ENCODE peak calls at places on chromosome 16, in eight cellular contexts. One of them, this sample, is unnamed.
A peak's percentile ranks its signal among the peaks of the same experiment; 100 is the strongest.

GRCh38 chr16:10202650-10203049 is 20.4 kb upstream of the GRIN2A start:
- DNase-seq in esophagus squamous epithelium: no peak
- DNase-seq in stomach: no peak
- DNase-seq in body of pancreas: no peak
- DNase-seq in A549: no peak
- DNase-seq in ovary: no peak
- DNase-seq in GM12891: no peak
- DNase-seq in heart left ventricle: no peak
- DNase-seq in this sample: no peak

GRCh38 chr16:13391337-13391736 is 489.9 kb downstream of the SHISA9 start:
- DNase-seq in esophagus squamous epithelium: no peak
- DNase-seq in stomach: no peak
- DNase-seq in body of pancreas: no peak
- DNase-seq in A549: no peak
- DNase-seq in ovary: no peak
- DNase-seq in GM12891: no peak
- DNase-seq in heart left ventricle: no peak
- DNase-seq in this sample: no peak

GRCh38 chr16:17723735-17724134 is 253.0 kb upstream of the XYLT1 start:
- DNase-seq in esophagus squamous epithelium: no peak
- DNase-seq in stomach: no peak
- DNase-seq in body of pancreas: no peak
- DNase-seq in A549: no peak
- DNase-seq in ovary: no peak
- DNase-seq in GM12891: no peak
- DNase-seq in heart left ventricle: no peak
- DNase-seq in this sample: no peak

GRCh38 chr16:6643083-6643686 is 689.5 kb upstream of the RBFOX1 start:
- DNase-seq in esophagus squamous epithelium: no peak
- DNase-seq in stomach: peak; percentile 47
- DNase-seq in body of pancreas: peak; percentile 60
- DNase-seq in A549: peak; percentile 2
- DNase-seq in ovary: peak; percentile 18
- DNase-seq in GM12891: no peak
- DNase-seq in heart left ventricle: no peak
- DNase-seq in this sample: no peak

GRCh38 chr16:65909310-65910050 is 457.0 kb upstream of the CDH5 start:
- DNase-seq in esophagus squamous epithelium: no peak
- DNase-seq in stomach: no peak
- DNase-seq in body of pancreas: no peak
- DNase-seq in A549: no peak
- DNase-seq in ovary: no peak
- DNase-seq in GM12891: no peak
- DNase-seq in heart left ventricle: no peak
- DNase-seq in this sample: no peak

GRCh38 chr16:86516618-86517003 is 6.3 kb downstream of the FOXF1 start:
- DNase-seq in esophagus squamous epithelium: no peak
- DNase-seq in stomach: no peak
- DNase-seq in body of pancreas: no peak
- DNase-seq in A549: no peak
- DNase-seq in ovary: no peak
- DNase-seq in GM12891: no peak
- DNase-seq in heart left ventricle: peak; percentile 58
- DNase-seq in this sample: no peak

GRCh38 chr16:973366-973765 is 2.6 kb upstream of the LMF1 start:
- DNase-seq in esophagus squamous epithelium: no peak
- DNase-seq in stomach: no peak
- DNase-seq in body of pancreas: no peak
- DNase-seq in A549: no peak
- DNase-seq in ovary: no peak
- DNase-seq in GM12891: no peak
- DNase-seq in heart left ventricle: no peak
- DNase-seq in this sample: no peak

GRCh38 chr16:10895053-10895946 is 18.3 kb downstream of the CIITA start:
- DNase-seq in esophagus squamous epithelium: no peak
- DNase-seq in stomach: no peak
- DNase-seq in body of pancreas: peak; percentile 28
- DNase-seq in A549: peak; percentile 29
- DNase-seq in ovary: peak; percentile 62
- DNase-seq in GM12891: no peak
- DNase-seq in heart left ventricle: no peak
- DNase-seq in this sample: no peak

GRCh38 chr16:11546522-11547485 is 39.9 kb downstream of the LITAF start:
- DNase-seq in esophagus squamous epithelium: no peak
- DNase-seq in stomach: no peak
- DNase-seq in body of pancreas: no peak
- DNase-seq in A549: no peak
- DNase-seq in ovary: no peak
- DNase-seq in GM12891: no peak
- DNase-seq in heart left ventricle: no peak
- DNase-seq in this sample: no peak

GRCh38 chr16:54931041-54931756 is 534 bp downstream of the IRX5 start:
- DNase-seq in esophagus squamous epithelium: no peak
- DNase-seq in stomach: no peak
- DNase-seq in body of pancreas: peak; percentile 30
- DNase-seq in A549: peak; percentile 20
- DNase-seq in ovary: peak; percentile 55
- DNase-seq in GM12891: no peak
- DNase-seq in heart left ventricle: peak; percentile 68
- DNase-seq in this sample: peak; percentile 65

GRCh38 chr16:24520983-24521382 is 18.4 kb upstream of the RBBP6 start:
- DNase-seq in esophagus squamous epithelium: no peak
- DNase-seq in stomach: no peak
- DNase-seq in body of pancreas: no peak
- DNase-seq in A549: no peak
- DNase-seq in ovary: no peak
- DNase-seq in GM12891: no peak
- DNase-seq in heart left ventricle: no peak
- DNase-seq in this sample: no peak

GRCh38 chr16:27273670-27274522 is 5.3 kb upstream of the NSMCE1 start:
- DNase-seq in esophagus squamous epithelium: no peak
- DNase-seq in stomach: no peak
- DNase-seq in body of pancreas: no peak
- DNase-seq in A549: peak; percentile 71
- DNase-seq in ovary: no peak
- DNase-seq in GM12891: no peak
- DNase-seq in heart left ventricle: no peak
- DNase-seq in this sample: no peak

DNA sequence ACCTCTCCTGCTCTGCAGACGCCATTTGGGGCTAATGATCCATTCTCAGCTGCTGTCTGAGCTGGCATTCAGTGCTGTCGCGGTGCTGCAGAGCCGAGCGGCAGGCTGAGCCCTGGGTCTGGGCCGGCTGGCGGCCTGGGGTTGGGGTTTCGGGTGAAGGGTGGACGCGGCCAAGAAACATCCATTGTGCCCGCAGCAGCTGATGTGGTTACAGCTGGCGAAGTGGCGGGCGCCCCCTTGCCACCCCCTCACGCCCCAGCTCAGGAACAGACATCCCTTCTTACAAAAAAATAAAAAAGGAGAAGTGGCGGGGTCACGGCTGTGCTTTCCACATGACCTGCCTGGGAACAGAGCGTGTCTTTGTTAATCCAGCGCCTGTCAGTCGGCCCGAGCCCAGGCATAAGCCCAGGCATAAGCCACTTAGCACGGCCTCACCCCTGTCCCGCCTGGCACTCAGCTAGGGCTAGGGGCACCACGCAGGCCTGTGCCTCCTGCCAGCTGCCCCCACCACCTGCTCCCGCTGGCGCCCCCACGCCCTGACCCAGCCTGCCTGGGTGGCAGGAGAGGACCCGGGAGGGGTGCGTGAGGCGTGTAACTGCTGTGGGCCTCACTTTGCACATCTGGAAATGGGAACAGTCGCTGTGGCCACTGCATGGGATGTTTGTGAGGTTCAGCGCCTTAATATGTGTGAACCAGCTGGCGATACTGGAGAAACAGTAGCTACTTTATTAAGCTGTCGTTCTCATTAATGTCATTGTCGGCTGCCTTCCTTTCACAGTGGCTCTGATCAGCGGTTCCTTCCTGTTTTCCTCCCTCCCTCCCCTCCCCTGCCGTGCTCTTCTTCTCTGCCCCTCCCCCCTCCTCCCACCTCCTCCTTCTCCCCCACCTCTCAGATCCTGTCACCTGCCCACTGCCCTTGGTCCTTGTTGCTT is 197.7 kb upstream of the CIBAR2 start:
- DNase-seq in esophagus squamous epithelium: no peak
- DNase-seq in stomach: no peak
- DNase-seq in body of pancreas: peak; percentile 50
- DNase-seq in A549: no peak
- DNase-seq in ovary: no peak
- DNase-seq in GM12891: no peak
- DNase-seq in heart left ventricle: peak; percentile 75
- DNase-seq in this sample: no peak
- TF ChIP-seq POLR2A in esophagus squamous epithelium: no peak
- TF ChIP-seq POLR2A in stomach: no peak
- TF ChIP-seq POLR2A in body of pancreas: peak; percentile 23
- TF ChIP-seq POLR2A in A549: no peak
- TF ChIP-seq POLR2A in ovary: no peak
- TF ChIP-seq POLR2A in GM12891: no peak
- TF ChIP-seq POLR2A in heart left ventricle: no peak
- TF ChIP-seq POLR2A in this sample: no peak

GRCh38 chr16:70685061-70685937 is 554 bp downstream of the MTSS2 start:
- DNase-seq in esophagus squamous epithelium: no peak
- DNase-seq in stomach: no peak
- DNase-seq in body of pancreas: peak; percentile 36
- DNase-seq in A549: no peak
- DNase-seq in ovary: peak; percentile 61
- DNase-seq in GM12891: peak; percentile 73
- DNase-seq in heart left ventricle: peak; percentile 63
- DNase-seq in this sample: no peak
- TF ChIP-seq POLR2A in esophagus squamous epithelium: no peak
- TF ChIP-seq POLR2A in stomach: no peak
- TF ChIP-seq POLR2A in body of pancreas: no peak
- TF ChIP-seq POLR2A in A549: no peak
- TF ChIP-seq POLR2A in ovary: no peak
- TF ChIP-seq POLR2A in GM12891: no peak
- TF ChIP-seq POLR2A in heart left ventricle: no peak
- TF ChIP-seq POLR2A in this sample: no peak

DNA sequence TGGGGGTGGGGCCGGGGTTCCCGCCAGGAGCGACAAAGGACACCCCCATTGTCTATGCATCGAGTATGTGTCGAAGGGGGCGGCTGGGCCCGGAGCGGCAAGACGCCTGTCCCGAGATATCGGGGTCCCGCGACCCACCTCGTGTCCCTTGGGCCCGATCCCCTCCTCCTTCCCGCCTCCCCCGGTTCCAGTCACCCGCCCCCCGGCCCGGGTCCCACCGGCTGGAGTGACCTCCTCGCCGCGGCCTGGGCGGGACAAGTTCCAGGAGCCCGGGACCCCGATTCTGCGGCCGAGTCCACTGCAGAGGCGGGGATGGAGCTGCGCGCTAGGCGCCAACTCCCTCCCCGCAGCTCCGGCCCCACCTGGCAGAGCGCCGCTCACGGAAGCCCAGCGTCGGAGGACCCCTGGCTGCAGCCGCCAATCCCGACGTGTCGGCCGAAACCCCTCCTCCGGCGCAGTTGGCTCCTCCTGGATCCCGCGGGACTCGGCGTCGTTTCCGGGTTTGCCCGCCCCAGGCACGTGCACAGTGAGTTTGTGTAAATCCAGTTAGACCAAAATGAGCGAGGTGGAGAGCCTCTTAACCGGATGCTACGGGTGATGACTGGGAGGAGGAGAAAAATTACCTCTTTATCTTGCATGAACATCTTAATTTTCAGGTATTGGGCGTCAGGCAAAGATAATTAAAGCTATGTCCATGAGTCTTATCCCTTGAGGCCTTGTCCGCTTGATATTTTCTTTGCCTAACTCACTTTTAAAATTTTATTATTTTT is at the start of gene NMRAL1:
- DNase-seq in esophagus squamous epithelium: peak; percentile 48
- DNase-seq in stomach: peak; percentile 92
- DNase-seq in body of pancreas: peak; percentile 91
- DNase-seq in A549: peak; percentile 88
- DNase-seq in ovary: peak; percentile 91
- DNase-seq in GM12891: peak; percentile 89
- DNase-seq in heart left ventricle: peak; percentile 94
- DNase-seq in this sample: no peak
- TF ChIP-seq POLR2A in esophagus squamous epithelium: no peak
- TF ChIP-seq POLR2A in stomach: peak; percentile 33
- TF ChIP-seq POLR2A in body of pancreas: peak; percentile 72
- TF ChIP-seq POLR2A in A549: peak; percentile 70
- TF ChIP-seq POLR2A in ovary: peak; percentile 58
- TF ChIP-seq POLR2A in GM12891: peak; percentile 74
- TF ChIP-seq POLR2A in heart left ventricle: no peak
- TF ChIP-seq POLR2A in this sample: peak; percentile 51

DNA sequence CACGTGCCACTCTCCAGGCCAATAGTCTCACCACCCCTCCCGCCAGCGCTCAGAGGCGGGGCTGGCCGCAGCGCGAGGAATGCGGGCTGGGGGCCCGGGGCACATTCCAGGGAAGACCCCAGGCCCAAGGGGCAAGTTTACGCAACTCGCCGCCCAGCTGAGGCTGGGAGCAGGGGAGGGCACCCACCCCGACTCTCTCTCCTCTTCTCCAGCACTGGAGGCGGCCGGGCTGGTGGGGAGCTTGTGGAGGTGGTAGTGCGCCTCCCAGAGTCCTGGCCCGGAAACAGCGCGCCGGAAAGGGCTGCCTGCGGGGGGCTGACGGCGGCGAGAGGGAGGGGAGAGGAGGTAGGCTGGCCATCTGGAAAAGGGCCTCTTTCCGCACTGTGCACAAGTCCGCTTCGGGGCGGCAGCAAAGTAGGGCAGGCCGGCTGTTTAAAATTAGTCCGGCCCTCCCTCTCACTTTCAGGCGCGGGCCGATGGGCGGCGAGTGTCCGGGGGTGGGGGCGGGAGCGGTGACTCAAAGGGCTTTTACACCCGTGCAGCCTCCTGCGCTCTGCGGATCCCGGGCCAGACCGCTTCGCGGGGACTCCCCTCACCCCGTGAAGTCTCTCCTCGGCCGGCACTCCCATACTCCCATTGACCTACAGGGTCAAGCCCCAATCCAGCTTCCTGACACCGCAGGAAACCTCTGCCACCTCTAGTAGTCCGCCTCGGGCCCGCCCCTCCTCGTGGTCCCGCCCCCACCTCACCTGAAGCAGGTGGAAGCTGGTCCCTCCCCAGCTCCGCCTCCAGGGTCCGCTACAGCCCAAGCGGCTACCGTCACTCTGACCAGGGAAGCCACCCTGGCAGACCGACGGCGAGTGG is 968 bp downstream of the FHOD1 start:
- DNase-seq in esophagus squamous epithelium: no peak
- DNase-seq in stomach: peak; percentile 95
- DNase-seq in body of pancreas: peak; percentile 97
- DNase-seq in A549: peak; percentile 56
- DNase-seq in ovary: peak; percentile 92
- DNase-seq in GM12891: peak; percentile 59
- DNase-seq in heart left ventricle: peak; percentile 93
- DNase-seq in this sample: no peak
- TF ChIP-seq POLR2A in esophagus squamous epithelium: no peak
- TF ChIP-seq POLR2A in stomach: peak; percentile 62
- TF ChIP-seq POLR2A in body of pancreas: no peak
- TF ChIP-seq POLR2A in A549: peak; percentile 23
- TF ChIP-seq POLR2A in ovary: peak; percentile 23
- TF ChIP-seq POLR2A in GM12891: no peak
- TF ChIP-seq POLR2A in heart left ventricle: no peak
- TF ChIP-seq POLR2A in this sample: peak; percentile 2